ENCODE peak calls at places on chromosome X, in seven cellular contexts. R is WERI-Rb-1, G is AG10803, L is heart left ventricle, C is omental fat pad, T is astrocyte of the cerebellum, Y is ascending aorta. S is an unnamed sample.

GRCh38 chrX:48086119-48086518 is 14.7 kb upstream of the ZNF630 start:
- DNase-seq in R (no peak), G (peak), L (no peak), C (no peak), T (no peak), Y (no peak), S (no peak)

GRCh38 chrX:86148024-86148511 is at the start of gene DACH2:
- DNase-seq in R (peak), G (peak), L (peak), C (peak), T (peak), Y (peak), S (peak)

GRCh38 chrX:10099411-10099810 is 57.4 kb upstream of the CLCN4 start:
- DNase-seq in R (no peak), G (no peak), L (no peak), C (no peak), T (no peak), Y (no peak), S (no peak)

GRCh38 chrX:131792789-131793462 is 230.2 kb upstream of the STK26 start:
- DNase-seq in R (peak), G (peak), L (peak), C (peak), T (peak), Y (peak), S (no peak)

GRCh38 chrX:17192111-17192510 is 182.9 kb upstream of the NHS start:
- DNase-seq in R (no peak), G (no peak), L (no peak), C (no peak), T (peak), Y (no peak), S (no peak)

GRCh38 chrX:149286940-149287349 is 218.2 kb downstream of the IDS start:
- DNase-seq in R (peak), G (peak), L (peak), C (no peak), T (peak), Y (no peak), S (peak)

GRCh38 chrX:50100188-50100587 is 100.6 kb downstream of the AKAP4 start:
- DNase-seq in R (no peak), G (no peak), L (no peak), C (no peak), T (no peak), Y (no peak), S (no peak)

GRCh38 chrX:150766351-150767044 is 73.3 kb downstream of the MTMR1 start:
- DNase-seq in R (peak), G (no peak), L (no peak), C (no peak), T (no peak), Y (no peak), S (no peak)

GRCh38 chrX:21408776-21409175 is 34.6 kb downstream of the CNKSR2 start:
- DNase-seq in R (no peak), G (peak), L (no peak), C (no peak), T (no peak), Y (no peak), S (no peak)

GRCh38 chrX:30228526-30228925 is 1.9 kb upstream of the MAGEB3 start:
- DNase-seq in R (no peak), G (no peak), L (no peak), C (no peak), T (no peak), Y (no peak), S (no peak)

GRCh38 chrX:41108684-41109205 is 23.5 kb downstream of the USP9X start:
- DNase-seq in R (no peak), G (no peak), L (no peak), C (no peak), T (no peak), Y (no peak), S (no peak)

GRCh38 chrX:29237972-29238371 is 650.7 kb downstream of the IL1RAPL1 start:
- DNase-seq in R (no peak), G (no peak), L (no peak), C (no peak), T (no peak), Y (no peak), S (no peak)

GRCh38 chrX:9785944-9786741 is at the start of gene SHROOM2:
- DNase-seq in R (peak), G (no peak), L (no peak), C (no peak), T (no peak), Y (no peak), S (peak)

GRCh38 chrX:37818031-37818430 is 29.3 kb downstream of the DYNLT3 start:
- DNase-seq in R (no peak), G (no peak), L (no peak), C (no peak), T (no peak), Y (no peak), S (no peak)

GRCh38 chrX:65758505-65758904 is 91.1 kb downstream of the MSN start:
- DNase-seq in R (no peak), G (no peak), L (no peak), C (no peak), T (no peak), Y (no peak), S (no peak)

GRCh38 chrX:54181196-54181953 is 1.7 kb downstream of the FAM120C start:
- DNase-seq in R (no peak), G (peak), L (no peak), C (no peak), T (peak), Y (no peak), S (no peak)

GRCh38 chrX:95678679-95679078 is 1006.0 kb upstream of the DIAPH2 start:
- DNase-seq in R (no peak), G (no peak), L (no peak), C (no peak), T (no peak), Y (no peak), S (no peak)

GRCh38 chrX:109952050-109952449 is 50.9 kb upstream of the TMEM164 start:
- DNase-seq in R (no peak), G (peak), L (peak), C (no peak), T (no peak), Y (no peak), S (no peak)

GRCh38 chrX:148542481-148543255 is 42.3 kb downstream of the AFF2 start:
- DNase-seq in R (no peak), G (no peak), L (no peak), C (no peak), T (no peak), Y (no peak), S (no peak)

GRCh38 chrX:24264383-24264782 is 49.5 kb downstream of the SUPT20HL2 start:
- DNase-seq in R (no peak), G (no peak), L (no peak), C (no peak), T (no peak), Y (no peak), S (no peak)

GRCh38 chrX:22950278-22951266 is 49.2 kb upstream of the DDX53 start:
- DNase-seq in R (no peak), G (peak), L (no peak), C (no peak), T (peak), Y (no peak), S (no peak)

GRCh38 chrX:107713205-107714195 is 62.1 kb downstream of the TSC22D3 start:
- DNase-seq in R (no peak), G (peak), L (no peak), C (no peak), T (no peak), Y (no peak), S (no peak)

GRCh38 chrX:107551546-107551945 is 76.8 kb upstream of the PRPS1 start:
- DNase-seq in R (no peak), G (no peak), L (no peak), C (no peak), T (no peak), Y (no peak), S (no peak)

GRCh38 chrX:132413459-132413858 is 75.4 kb downstream of the MBNL3 start:
- DNase-seq in R (no peak), G (no peak), L (no peak), C (no peak), T (no peak), Y (no peak), S (no peak)

GRCh38 chrX:136600059-136600458 is 47.9 kb upstream of the CD40LG start:
- DNase-seq in R (no peak), G (no peak), L (no peak), C (no peak), T (no peak), Y (no peak), S (no peak)

GRCh38 chrX:154481911-154482601 is 3.0 kb upstream of the LAGE3 start:
- DNase-seq in R (no peak), G (no peak), L (no peak), C (no peak), T (no peak), Y (no peak), S (no peak)

GRCh38 chrX:121308276-121308805 is 260.9 kb downstream of the GLUD2 start:
- DNase-seq in R (peak), G (peak), L (no peak), C (no peak), T (peak), Y (no peak), S (peak)

GRCh38 chrX:13937370-13938052 is 92.2 kb downstream of the GEMIN8 start:
- DNase-seq in R (no peak), G (peak), L (no peak), C (no peak), T (peak), Y (no peak), S (no peak)

GRCh38 chrX:10618911-10619310 is 1.5 kb downstream of the MID1 start:
- DNase-seq in R (no peak), G (no peak), L (no peak), C (no peak), T (no peak), Y (no peak), S (no peak)

GRCh38 chrX:30308263-30309138 is 689 bp downstream of the NR0B1 start:
- DNase-seq in R (peak), G (peak), L (no peak), C (no peak), T (no peak), Y (no peak), S (peak)

GRCh38 chrX:74924449-74925209 is 623 bp downstream of the NEXMIF start:
- DNase-seq in R (peak), G (peak), L (peak), C (no peak), T (no peak), Y (no peak), S (peak)

GRCh38 chrX:56765816-56766553 is 36.9 kb downstream of the NBDY start:
- DNase-seq in R (no peak), G (peak), L (no peak), C (no peak), T (no peak), Y (no peak), S (no peak)

GRCh38 chrX:109890910-109891502 is 111.9 kb upstream of the TMEM164 start:
- DNase-seq in R (peak), G (peak), L (peak), C (peak), T (peak), Y (no peak), S (peak)

GRCh38 chrX:84318661-84319060 is 130.7 kb upstream of the RPS6KA6 start:
- DNase-seq in R (no peak), G (no peak), L (no peak), C (no peak), T (no peak), Y (no peak), S (no peak)

GRCh38 chrX:101462892-101463291 is 22.4 kb upstream of the ARMCX4 start:
- DNase-seq in R (no peak), G (peak), L (no peak), C (no peak), T (no peak), Y (no peak), S (no peak)

GRCh38 chrX:9349572-9350259 is 115.1 kb upstream of the TBL1X start:
- DNase-seq in R (no peak), G (peak), L (no peak), C (no peak), T (no peak), Y (no peak), S (no peak)

GRCh38 chrX:76428243-76429130 is 977 bp downstream of the MAGEE1 start:
- DNase-seq in R (peak), G (no peak), L (peak), C (no peak), T (no peak), Y (no peak), S (no peak)

GRCh38 chrX:141405878-141406492 is 163.7 kb upstream of the SPANXC start:
- DNase-seq in R (no peak), G (peak), L (no peak), C (no peak), T (peak), Y (no peak), S (no peak)

GRCh38 chrX:149570668-149571067 is 16.6 kb downstream of the MAGEA9B start:
- DNase-seq in R (no peak), G (peak), L (no peak), C (no peak), T (no peak), Y (no peak), S (no peak)

GRCh38 chrX:40068048-40068447 is 29.7 kb downstream of the BCOR start:
- DNase-seq in R (no peak), G (peak), L (no peak), C (no peak), T (no peak), Y (no peak), S (no peak)
- TF ChIP-seq CTCF in R (no peak), G (peak), L (no peak), C (no peak), T (no peak), Y (no peak), S (no peak)

GRCh38 chrX:46653482-46653881 is 79.9 kb downstream of the CHST7 start:
- DNase-seq in R (peak), G (no peak), L (no peak), C (no peak), T (no peak), Y (no peak), S (no peak)
- TF ChIP-seq CTCF in R (peak), G (peak), L (peak), C (no peak), T (peak), Y (no peak), S (peak)

DNA sequence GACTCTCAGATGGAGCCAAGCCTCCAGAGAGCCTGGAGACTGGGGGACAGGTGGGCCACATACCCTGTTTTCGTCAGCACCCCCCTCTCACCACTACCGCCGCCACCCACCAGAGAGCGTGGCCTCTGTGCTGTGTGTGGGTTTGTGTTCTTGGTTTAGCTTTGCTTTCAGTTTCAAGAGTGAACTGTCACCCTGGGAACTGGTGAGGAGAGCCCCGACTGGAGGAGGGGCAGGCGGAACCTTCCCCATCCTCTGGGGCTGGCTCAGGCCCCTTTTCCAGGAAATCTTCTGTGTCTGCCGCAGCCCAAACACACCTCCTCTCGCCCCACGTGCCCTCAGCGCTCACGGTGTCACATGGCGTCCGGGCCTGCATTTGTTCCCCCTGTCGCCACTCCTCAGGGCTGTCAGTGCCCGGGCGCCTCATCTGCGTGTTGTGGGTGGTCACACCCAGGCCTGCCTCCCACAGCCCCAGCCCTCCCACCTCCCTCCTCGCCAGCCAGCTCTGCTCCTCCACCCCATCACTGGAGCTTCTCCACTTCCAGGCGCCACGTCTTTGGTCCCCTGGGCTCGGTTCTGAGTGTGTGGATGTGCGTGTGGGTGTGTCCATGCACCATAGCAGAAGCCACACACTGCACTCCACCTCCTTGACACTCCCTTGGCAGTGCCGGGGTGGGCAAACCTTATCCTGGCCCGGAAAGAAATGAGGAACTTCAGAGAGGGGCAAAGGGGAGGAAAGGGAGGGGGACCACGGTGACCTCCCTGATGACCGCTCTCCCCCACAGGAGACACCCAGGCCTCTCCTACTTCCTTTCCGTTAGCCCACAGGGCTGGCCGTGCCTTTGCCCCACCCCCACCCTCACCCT is 27.8 kb downstream of the ELF4 start:
- DNase-seq in R (no peak), G (peak), L (peak), C (no peak), T (no peak), Y (no peak), S (no peak)
- TF ChIP-seq CTCF in R (no peak), G (peak), L (peak), C (no peak), T (no peak), Y (no peak), S (no peak)

GRCh38 chrX:15930585-15930984 is 76.0 kb upstream of the AP1S2 start:
- DNase-seq in R (no peak), G (peak), L (no peak), C (no peak), T (peak), Y (no peak), S (no peak)
- TF ChIP-seq CTCF in R (no peak), G (peak), L (peak), C (no peak), T (peak), Y (no peak), S (peak)

DNA sequence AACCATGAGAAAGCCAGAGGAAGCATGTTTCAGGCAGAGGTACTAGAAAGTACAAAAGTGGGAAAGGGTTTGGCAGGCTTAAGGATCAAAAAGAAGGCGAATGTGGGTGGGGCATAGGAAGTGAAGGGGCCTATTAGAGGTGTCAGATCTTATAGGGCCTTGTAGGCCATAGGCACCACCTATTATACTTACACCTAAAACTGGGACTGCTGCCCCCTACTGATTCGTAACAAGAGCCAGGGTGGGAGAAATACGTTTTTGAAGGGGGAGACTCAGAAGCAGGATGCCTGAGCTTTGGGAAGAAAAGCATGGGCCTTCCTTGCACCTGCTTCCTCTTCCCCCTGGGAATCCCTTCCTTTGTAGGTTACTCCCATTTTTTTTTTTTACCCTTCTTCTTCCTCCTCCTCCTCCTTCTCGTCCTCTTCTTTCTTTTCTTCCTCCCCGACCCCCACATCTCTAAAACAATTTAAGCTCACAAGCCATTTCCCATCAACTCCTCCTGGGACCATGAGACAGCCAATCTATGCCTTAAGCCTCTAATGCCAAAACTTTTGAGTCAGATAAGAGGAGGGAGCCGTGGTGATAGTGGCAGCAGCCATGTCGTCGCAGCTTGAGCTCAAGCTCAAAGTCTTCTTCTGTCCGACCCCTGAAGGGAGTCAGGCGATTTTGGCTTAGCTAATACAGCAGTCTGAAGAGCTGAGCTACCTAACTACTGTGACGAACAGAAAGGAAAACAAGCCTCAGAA is 40.8 kb upstream of the GPC3 start:
- DNase-seq in R (no peak), G (no peak), L (no peak), C (no peak), T (no peak), Y (no peak), S (no peak)
- TF ChIP-seq CTCF in R (no peak), G (no peak), L (no peak), C (no peak), T (no peak), Y (no peak), S (no peak)

DNA sequence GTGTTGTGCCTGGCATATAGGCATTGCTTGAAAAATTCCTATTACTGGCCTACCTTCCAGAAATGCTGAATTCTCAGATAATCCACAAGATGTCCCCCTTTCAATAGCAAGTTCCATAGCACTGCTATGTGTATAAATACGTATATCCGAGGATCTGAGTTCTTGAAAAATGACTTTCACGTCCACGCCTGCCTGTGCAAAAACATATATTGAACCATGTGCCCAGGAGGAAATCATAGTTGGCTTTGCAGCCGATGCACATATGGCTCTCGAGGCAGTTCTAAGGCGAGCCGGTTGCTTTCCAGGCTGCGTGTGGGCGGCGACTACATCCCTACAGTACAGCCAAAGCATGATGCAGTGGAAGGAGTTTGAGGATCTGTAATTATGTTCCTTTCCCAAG is 55.4 kb upstream of the ESX1 start:
- DNase-seq in R (no peak), G (peak), L (no peak), C (no peak), T (no peak), Y (no peak), S (no peak)
- TF ChIP-seq CTCF in R (no peak), G (peak), L (peak), C (no peak), T (peak), Y (no peak), S (peak)

DNA sequence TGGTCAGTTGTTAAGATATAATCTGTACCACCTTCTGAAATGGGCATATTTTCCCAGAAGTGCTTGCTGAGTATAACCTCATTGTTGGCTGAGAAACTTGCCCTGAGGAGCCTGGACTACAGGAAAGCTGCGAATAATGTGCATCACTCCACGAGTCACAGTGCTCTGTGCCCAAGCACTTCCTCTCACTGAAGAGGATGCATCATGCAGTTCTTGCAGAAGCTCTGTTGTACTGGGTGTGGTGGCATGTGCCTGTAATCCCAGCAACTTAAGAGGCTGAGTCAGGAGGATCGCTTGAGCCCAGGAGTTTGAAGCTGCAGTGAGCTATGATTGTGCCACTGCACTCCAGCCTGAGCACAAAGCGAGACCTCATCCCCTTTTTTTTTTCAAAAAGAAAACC is 56.9 kb downstream of the DOCK11 start:
- DNase-seq in R (no peak), G (peak), L (no peak), C (no peak), T (no peak), Y (peak), S (no peak)
- TF ChIP-seq CTCF in R (no peak), G (no peak), L (no peak), C (no peak), T (no peak), Y (no peak), S (no peak)